ENCODE peak calls at places on chromosomes 7 and 10, in nine cellular contexts. One of them, this sample, is unnamed.

GRCh38 chr10:17217661-17218306 is 10.3 kb upstream of the VIM start:
- DNase-seq in CD4-positive, alpha-beta T cell: no peak
- DNase-seq in T-helper 2 cell: no peak
- DNase-seq in activated T-cell treated with anti-CD3 and anti-CD28 coated beads for 1 hour: no peak
- DNase-seq in cerebellar nuclear complex: no peak
- DNase-seq in cardiac muscle cell: no peak
- DNase-seq in GM12891: no peak
- DNase-seq in lower lobe of right lung: no peak
- DNase-seq in stimulated activated CD4-positive, alpha-beta T cell treated with anti-CD3 and anti-CD28 coated beads, Interleukin-1b, Interleukin-23, amount 100 ng/mL, for 24 hours: no peak
- DNase-seq in this sample: peak

GRCh38 chr7:112266595-112267270 is 60.2 kb downstream of the ZNF277 start:
- DNase-seq in CD4-positive, alpha-beta T cell: no peak
- DNase-seq in T-helper 2 cell: no peak
- DNase-seq in activated T-cell treated with anti-CD3 and anti-CD28 coated beads for 1 hour: no peak
- DNase-seq in cerebellar nuclear complex: no peak
- DNase-seq in cardiac muscle cell: no peak
- DNase-seq in GM12891: no peak
- DNase-seq in lower lobe of right lung: no peak
- DNase-seq in stimulated activated CD4-positive, alpha-beta T cell treated with anti-CD3 and anti-CD28 coated beads, Interleukin-1b, Interleukin-23, amount 100 ng/mL, for 24 hours: no peak
- DNase-seq in this sample: peak

GRCh38 chr7:80466638-80467037 is 45.2 kb downstream of the GNAT3 start:
- DNase-seq in CD4-positive, alpha-beta T cell: no peak
- DNase-seq in T-helper 2 cell: no peak
- DNase-seq in activated T-cell treated with anti-CD3 and anti-CD28 coated beads for 1 hour: no peak
- DNase-seq in cerebellar nuclear complex: no peak
- DNase-seq in cardiac muscle cell: peak
- DNase-seq in GM12891: no peak
- DNase-seq in lower lobe of right lung: no peak
- DNase-seq in stimulated activated CD4-positive, alpha-beta T cell treated with anti-CD3 and anti-CD28 coated beads, Interleukin-1b, Interleukin-23, amount 100 ng/mL, for 24 hours: no peak
- DNase-seq in this sample: no peak

GRCh38 chr10:66928000-66928770 is 2.3 kb downstream of the LRRTM3 start:
- DNase-seq in CD4-positive, alpha-beta T cell: no peak
- DNase-seq in T-helper 2 cell: peak
- DNase-seq in activated T-cell treated with anti-CD3 and anti-CD28 coated beads for 1 hour: no peak
- DNase-seq in cerebellar nuclear complex: no peak
- DNase-seq in cardiac muscle cell: peak
- DNase-seq in GM12891: no peak
- DNase-seq in lower lobe of right lung: no peak
- DNase-seq in stimulated activated CD4-positive, alpha-beta T cell treated with anti-CD3 and anti-CD28 coated beads, Interleukin-1b, Interleukin-23, amount 100 ng/mL, for 24 hours: no peak
- DNase-seq in this sample: peak

GRCh38 chr10:78044179-78044578 is 10.5 kb downstream of the RPS24 start:
- DNase-seq in CD4-positive, alpha-beta T cell: no peak
- DNase-seq in T-helper 2 cell: no peak
- DNase-seq in activated T-cell treated with anti-CD3 and anti-CD28 coated beads for 1 hour: no peak
- DNase-seq in cerebellar nuclear complex: no peak
- DNase-seq in cardiac muscle cell: no peak
- DNase-seq in GM12891: no peak
- DNase-seq in lower lobe of right lung: no peak
- DNase-seq in stimulated activated CD4-positive, alpha-beta T cell treated with anti-CD3 and anti-CD28 coated beads, Interleukin-1b, Interleukin-23, amount 100 ng/mL, for 24 hours: no peak
- DNase-seq in this sample: no peak

GRCh38 chr7:73909051-73909941 is 48.3 kb downstream of the TMEM270 start:
- DNase-seq in CD4-positive, alpha-beta T cell: no peak
- DNase-seq in T-helper 2 cell: no peak
- DNase-seq in activated T-cell treated with anti-CD3 and anti-CD28 coated beads for 1 hour: no peak
- DNase-seq in cerebellar nuclear complex: no peak
- DNase-seq in cardiac muscle cell: no peak
- DNase-seq in GM12891: no peak
- DNase-seq in lower lobe of right lung: peak
- DNase-seq in stimulated activated CD4-positive, alpha-beta T cell treated with anti-CD3 and anti-CD28 coated beads, Interleukin-1b, Interleukin-23, amount 100 ng/mL, for 24 hours: no peak
- DNase-seq in this sample: no peak

GRCh38 chr7:111825046-111825445 is 262.8 kb upstream of the IMMP2L start:
- DNase-seq in CD4-positive, alpha-beta T cell: no peak
- DNase-seq in T-helper 2 cell: no peak
- DNase-seq in activated T-cell treated with anti-CD3 and anti-CD28 coated beads for 1 hour: no peak
- DNase-seq in cerebellar nuclear complex: no peak
- DNase-seq in cardiac muscle cell: no peak
- DNase-seq in GM12891: no peak
- DNase-seq in lower lobe of right lung: no peak
- DNase-seq in stimulated activated CD4-positive, alpha-beta T cell treated with anti-CD3 and anti-CD28 coated beads, Interleukin-1b, Interleukin-23, amount 100 ng/mL, for 24 hours: no peak
- DNase-seq in this sample: peak

GRCh38 chr10:96440257-96441125 is 73.2 kb downstream of the TLL2 start:
- DNase-seq in CD4-positive, alpha-beta T cell: no peak
- DNase-seq in T-helper 2 cell: no peak
- DNase-seq in activated T-cell treated with anti-CD3 and anti-CD28 coated beads for 1 hour: no peak
- DNase-seq in cerebellar nuclear complex: no peak
- DNase-seq in cardiac muscle cell: no peak
- DNase-seq in GM12891: no peak
- DNase-seq in lower lobe of right lung: no peak
- DNase-seq in stimulated activated CD4-positive, alpha-beta T cell treated with anti-CD3 and anti-CD28 coated beads, Interleukin-1b, Interleukin-23, amount 100 ng/mL, for 24 hours: no peak
- DNase-seq in this sample: no peak

This sample was measured in GM23248.